ENCODE peak calls at places on chromosomes 5 and 9, in six cellular contexts. M is SK-N-SH, O is adrenal gland, B is heart left ventricle, N is A673, K is right lobe of liver. T is an unnamed sample.

GRCh38 chr5:36357391-36357790 is 55.7 kb upstream of the RANBP3L start:
- DNase-seq in B (no peak), N (no peak), M (no peak), K (no peak), O (no peak), T (no peak)

GRCh38 chr5:88555658-88556057 is 287.0 kb upstream of the TMEM161B start:
- DNase-seq in K (no peak), N (peak), B (no peak), M (no peak), O (no peak), T (no peak)

GRCh38 chr9:77533678-77534077 is 114.4 kb downstream of the GNA14 start:
- DNase-seq in K (no peak), B (no peak), N (no peak), O (no peak), M (no peak), T (no peak)

GRCh38 chr5:77145666-77146065 is 58.6 kb upstream of the ZBED3 start:
- DNase-seq in O (no peak), N (peak), B (no peak), M (no peak), K (no peak), T (no peak)

GRCh38 chr9:134179918-134180785 is 15.8 kb upstream of the RNU6ATAC start:
- DNase-seq in M (peak), K (no peak), B (no peak), N (no peak), O (peak), T (peak)

GRCh38 chr9:70222354-70222753 is 36.4 kb upstream of the SMC5 start:
- DNase-seq in M (no peak), O (no peak), N (no peak), B (no peak), K (no peak), T (no peak)

GRCh38 chr9:21836437-21837161 is 34.2 kb downstream of the MTAP start:
- DNase-seq in K (no peak), O (peak), B (no peak), M (no peak), N (peak), T (no peak)

GRCh38 chr5:38925154-38925925 is 79.5 kb downstream of the OSMR start:
- DNase-seq in N (no peak), B (no peak), K (no peak), M (no peak), O (no peak), T (no peak)

GRCh38 chr5:145479271-145479670 is 355.9 kb downstream of the PRELID2 start:
- DNase-seq in O (no peak), K (no peak), M (no peak), N (peak), B (no peak), T (no peak)
- H3K27ac ChIP-seq in O (no peak), K (no peak), M (no peak), N (no peak), B (no peak), T (no peak)

GRCh38 chr5:179805070-179805528 is 1.6 kb downstream of the MGAT4B start:
- DNase-seq in O (peak), B (no peak), K (peak), N (no peak), M (peak), T (peak)

GRCh38 chr5:179806250-179807045 is at the start of gene MGAT4B:
- DNase-seq in N (peak), B (peak), O (peak), M (peak), K (peak), T (peak)

GRCh38 chr5:179803651-179804598 is 2.7 kb downstream of the MGAT4B start:
- DNase-seq in M (no peak), K (peak), N (no peak), B (no peak), O (peak), T (peak)

GRCh38 chr5:179804599-179804947 is 2.1 kb downstream of the MGAT4B start:
- DNase-seq in M (no peak), B (no peak), K (no peak), N (no peak), O (no peak), T (no peak)

DNA sequence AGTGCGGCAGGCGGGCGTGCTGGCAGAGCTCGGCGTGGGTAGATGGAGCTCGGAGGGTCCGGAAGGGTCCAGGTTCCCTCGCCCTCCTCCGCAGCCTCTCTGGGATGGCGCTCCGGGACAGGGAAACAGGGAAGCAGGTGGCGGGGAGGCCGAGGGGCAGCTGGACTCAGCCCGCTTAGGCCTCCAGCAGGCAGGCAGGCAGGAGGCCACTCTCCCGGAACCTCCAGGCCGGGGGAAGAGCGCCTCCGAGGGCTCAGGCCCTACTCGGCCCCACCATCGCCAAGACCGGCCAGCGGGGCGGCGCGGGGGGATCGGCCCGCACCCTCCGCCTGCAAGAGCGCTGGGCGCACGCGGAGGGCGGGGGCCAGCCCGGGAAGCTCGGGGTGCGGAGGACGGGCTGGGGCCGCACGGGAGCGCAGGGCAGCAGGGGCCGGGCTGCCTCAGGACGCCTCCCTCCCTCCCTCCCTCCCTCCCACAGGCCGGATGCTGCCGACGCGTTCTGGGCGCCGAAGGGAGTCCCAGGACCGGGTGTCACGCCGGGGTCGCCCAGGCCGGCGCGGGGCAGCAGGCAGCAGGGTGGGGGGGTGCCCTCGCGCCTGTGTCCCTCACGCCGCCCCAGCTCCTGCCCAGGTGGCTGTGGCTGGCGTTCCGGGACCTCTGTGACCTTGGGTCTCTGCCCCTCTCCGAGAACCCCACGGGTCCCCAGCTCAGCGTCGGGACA is 977 bp downstream of the MGAT4B start:
- DNase-seq in B (peak), K (peak), M (peak), O (peak), N (no peak), T (peak)
- H3K4me3 ChIP-seq in B (peak), K (peak), M (peak), O (peak), N (peak), T (peak)

GRCh38 chr9:6105738-6106137 is 90.3 kb upstream of the RANBP6 start:
- DNase-seq in O (no peak), N (no peak), M (no peak), B (no peak), K (no peak), T (no peak)

GRCh38 chr9:6109571-6109970 is 94.1 kb upstream of the RANBP6 start:
- DNase-seq in K (no peak), N (no peak), B (no peak), O (no peak), M (no peak), T (no peak)

GRCh38 chr9:6109986-6110385 is 94.6 kb upstream of the RANBP6 start:
- DNase-seq in B (no peak), M (no peak), N (no peak), K (no peak), O (no peak), T (no peak)

GRCh38 chr9:6106576-6107339 is 91.3 kb upstream of the RANBP6 start:
- DNase-seq in B (peak), O (peak), K (no peak), N (peak), M (peak), T (no peak)
- H3K27ac ChIP-seq in B (peak), O (peak), K (no peak), N (no peak), M (no peak), T (no peak)

DNA sequence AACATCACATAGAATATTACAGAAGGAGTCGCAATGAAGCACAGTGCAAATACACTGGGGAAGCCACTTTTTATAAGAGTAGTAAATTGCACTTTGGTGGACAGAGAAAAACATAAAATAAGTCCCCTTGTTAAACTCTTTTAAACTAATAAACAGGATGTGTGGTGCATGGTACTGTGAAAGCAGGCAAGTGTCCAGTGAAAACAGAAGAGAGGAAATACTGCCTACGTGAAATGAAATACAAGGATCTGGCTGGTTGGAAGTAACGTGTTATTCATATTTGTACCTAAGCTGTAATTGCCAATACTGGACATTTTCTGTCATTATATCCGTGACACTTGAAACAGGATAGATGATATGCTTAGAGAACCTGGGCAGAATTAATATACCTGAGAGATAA is 191.9 kb upstream of the SLC27A6 start:
- DNase-seq in B (no peak), N (no peak), K (no peak), M (no peak), O (no peak), T (no peak)
- H3K4me3 ChIP-seq in B (no peak), N (no peak), K (no peak), M (no peak), O (no peak), T (no peak)

T was measured in upper lobe of right lung.